ENCODE peak calls at places on chromosomes 6 and 20, in six cellular contexts. Y is thoracic aorta, N is mesothelial cell of epicardium, V is AG04449, Z is mammary epithelial cell, U is brain microvascular endothelial cell. E is an unnamed sample.

GRCh38 chr20:43915209-43916072 is 789 bp downstream of the TOX2 start:
- DNase-seq in N (no peak), U (no peak), Z (no peak), V (no peak), Y (no peak), E (no peak)

GRCh38 chr20:14775778-14776177 is 438.4 kb upstream of the FLRT3 start:
- DNase-seq in V (peak), N (no peak), Y (no peak), Z (peak), U (peak), E (peak)

GRCh38 chr6:143283887-143284640 is 166.4 kb downstream of the ADAT2 start:
- DNase-seq in Y (no peak), N (no peak), Z (no peak), U (no peak), V (no peak), E (peak)

GRCh38 chr6:89297695-89298351 is 17.3 kb downstream of the GABRR2 start:
- DNase-seq in Y (peak), Z (peak), V (peak), U (peak), N (no peak), E (peak)

GRCh38 chr6:6771964-6772363 is 183.4 kb downstream of the LY86 start:
- DNase-seq in U (no peak), Z (no peak), N (no peak), V (no peak), Y (no peak), E (no peak)

GRCh38 chr6:18362058-18362561 is 25.0 kb upstream of the RNF144B start:
- DNase-seq in V (peak), U (peak), Z (peak), Y (no peak), N (no peak), E (peak)

GRCh38 chr20:38109657-38110524 is 55.2 kb downstream of the TGM2 start:
- DNase-seq in V (peak), Z (peak), Y (peak), N (no peak), U (peak), E (peak)

GRCh38 chr20:34075647-34076046 is 36.4 kb downstream of the EIF2S2 start:
- DNase-seq in U (no peak), Y (no peak), Z (no peak), N (no peak), V (no peak), E (no peak)

GRCh38 chr6:132133734-132134490 is 182.7 kb upstream of the CCN2 start:
- DNase-seq in U (peak), V (no peak), Z (no peak), Y (no peak), N (no peak), E (no peak)

GRCh38 chr6:100435299-100435698 is 29.4 kb downstream of the SIM1 start:
- DNase-seq in U (no peak), Z (peak), V (no peak), Y (no peak), N (no peak), E (no peak)

GRCh38 chr6:84764332-84765049 is at the start of gene TBX18:
- DNase-seq in N (peak), U (peak), Y (peak), Z (peak), V (peak), E (peak)

GRCh38 chr20:57570145-57570850 is 9.4 kb downstream of the PCK1 start:
- DNase-seq in Y (no peak), N (no peak), V (no peak), Z (no peak), U (no peak), E (no peak)

GRCh38 chr6:40586800-40587201 is 363 bp downstream of the LRFN2 start:
- DNase-seq in N (no peak), V (no peak), U (no peak), Z (no peak), Y (no peak), E (no peak)

GRCh38 chr20:35514371-35514960 is 15.0 kb downstream of the C20orf173 start:
- DNase-seq in N (no peak), V (no peak), U (no peak), Y (no peak), Z (no peak), E (no peak)

GRCh38 chr20:35004051-35004725 is 48.5 kb downstream of the MYH7B start:
- DNase-seq in U (no peak), V (no peak), N (no peak), Y (no peak), Z (no peak), E (no peak)

GRCh38 chr6:12403946-12404647 is 113.9 kb downstream of the EDN1 start:
- DNase-seq in U (no peak), Z (no peak), Y (no peak), N (no peak), V (no peak), E (no peak)

GRCh38 chr6:25166955-25167753 is 112.0 kb upstream of the CARMIL1 start:
- DNase-seq in N (no peak), Z (no peak), Y (no peak), U (no peak), V (no peak), E (no peak)

GRCh38 chr6:157613011-157613522 is 210.0 kb upstream of the SNX9 start:
- DNase-seq in Y (no peak), Z (peak), U (peak), N (no peak), V (peak), E (peak)

GRCh38 chr20:25023316-25023715 is 30.8 kb upstream of the APMAP start:
- DNase-seq in Y (no peak), U (no peak), V (no peak), Z (no peak), N (no peak), E (no peak)

GRCh38 chr6:128098000-128098581 is 197.2 kb upstream of the THEMIS start:
- DNase-seq in N (no peak), Y (no peak), U (no peak), Z (peak), V (no peak), E (no peak)

GRCh38 chr6:42333622-42334021 is 116.0 kb upstream of the MRPS10 start:
- DNase-seq in U (no peak), Y (no peak), V (no peak), Z (no peak), N (no peak), E (no peak)

GRCh38 chr6:150560004-150560883 is 39.4 kb upstream of the PLEKHG1 start:
- DNase-seq in V (no peak), Y (no peak), N (no peak), Z (peak), U (no peak), E (no peak)

GRCh38 chr6:110329729-110330436 is 28.3 kb downstream of the METTL24 start:
- DNase-seq in U (peak), Z (peak), V (no peak), Y (no peak), N (no peak), E (no peak)

GRCh38 chr6:109687271-109687721 is 3.7 kb downstream of the AK9 start:
- DNase-seq in Z (peak), V (peak), N (no peak), Y (no peak), U (peak), E (peak)

GRCh38 chr6:85402071-85402470 is 47.8 kb upstream of the NT5E start:
- DNase-seq in N (no peak), Z (no peak), V (no peak), U (no peak), Y (no peak), E (no peak)

GRCh38 chr20:32581839-32582658 is 3.1 kb downstream of the NOL4L start:
- DNase-seq in V (no peak), Z (no peak), Y (no peak), N (no peak), U (no peak), E (no peak)

GRCh38 chr20:32580194-32580593 is 4.9 kb downstream of the NOL4L start:
- DNase-seq in N (no peak), V (no peak), U (no peak), Y (no peak), Z (no peak), E (no peak)

GRCh38 chr20:32580608-32580969 is 4.5 kb downstream of the NOL4L start:
- DNase-seq in V (no peak), Z (no peak), N (no peak), Y (no peak), U (no peak), E (no peak)

GRCh38 chr20:32582659-32583580 is 2.2 kb downstream of the NOL4L start:
- DNase-seq in U (no peak), Y (no peak), Z (no peak), N (peak), V (no peak), E (no peak)

GRCh38 chr20:32580970-32581838 is 3.9 kb downstream of the NOL4L start:
- DNase-seq in V (no peak), Z (no peak), N (no peak), Y (no peak), U (no peak), E (no peak)
- TF ChIP-seq CTCF in V (no peak), Z (no peak), N (no peak), Y (no peak), U (no peak), E (no peak)

GRCh38 chr6:161748535-161749386 is 474.9 kb upstream of the AGPAT4 start:
- DNase-seq in Y (no peak), V (no peak), U (peak), N (no peak), Z (no peak), E (no peak)
- TF ChIP-seq CTCF in Y (no peak), V (no peak), U (peak), N (peak), Z (peak), E (peak)

GRCh38 chr6:169521825-169522224 is 180.0 kb downstream of the WDR27 start:
- DNase-seq in U (no peak), Z (no peak), N (no peak), V (no peak), Y (no peak), E (no peak)

GRCh38 chr6:169520104-169520503 is 181.7 kb downstream of the WDR27 start:
- DNase-seq in Y (no peak), N (no peak), U (peak), V (no peak), Z (no peak), E (peak)
- TF ChIP-seq CTCF in Y (peak), N (no peak), U (peak), V (peak), Z (peak), E (peak)

GRCh38 chr6:154289818-154290508 is 66.6 kb downstream of the IPCEF1 start:
- DNase-seq in Y (no peak), Z (no peak), V (no peak), U (no peak), N (no peak), E (no peak)

GRCh38 chr6:154284313-154284853 is 72.2 kb downstream of the IPCEF1 start:
- DNase-seq in Y (no peak), U (no peak), Z (no peak), V (no peak), N (no peak), E (no peak)
- TF ChIP-seq CTCF in Y (no peak), U (no peak), Z (no peak), V (no peak), N (no peak), E (no peak)

GRCh38 chr6:28218312-28219248 is 6.5 kb upstream of the ZSCAN9 start:
- DNase-seq in Z (peak), U (peak), V (no peak), N (peak), Y (no peak), E (no peak)

GRCh38 chr6:28224131-28225055 is 682 bp upstream of the ZSCAN9 start:
- DNase-seq in V (no peak), N (no peak), Y (no peak), U (no peak), Z (no peak), E (no peak)

GRCh38 chr6:28217890-28218289 is 7.2 kb upstream of the ZSCAN9 start:
- DNase-seq in V (no peak), N (no peak), U (no peak), Y (no peak), Z (no peak), E (no peak)

GRCh38 chr6:28225056-28225834 is at the start of gene ZSCAN9:
- DNase-seq in Y (peak), V (peak), U (peak), N (peak), Z (peak), E (peak)

DNA sequence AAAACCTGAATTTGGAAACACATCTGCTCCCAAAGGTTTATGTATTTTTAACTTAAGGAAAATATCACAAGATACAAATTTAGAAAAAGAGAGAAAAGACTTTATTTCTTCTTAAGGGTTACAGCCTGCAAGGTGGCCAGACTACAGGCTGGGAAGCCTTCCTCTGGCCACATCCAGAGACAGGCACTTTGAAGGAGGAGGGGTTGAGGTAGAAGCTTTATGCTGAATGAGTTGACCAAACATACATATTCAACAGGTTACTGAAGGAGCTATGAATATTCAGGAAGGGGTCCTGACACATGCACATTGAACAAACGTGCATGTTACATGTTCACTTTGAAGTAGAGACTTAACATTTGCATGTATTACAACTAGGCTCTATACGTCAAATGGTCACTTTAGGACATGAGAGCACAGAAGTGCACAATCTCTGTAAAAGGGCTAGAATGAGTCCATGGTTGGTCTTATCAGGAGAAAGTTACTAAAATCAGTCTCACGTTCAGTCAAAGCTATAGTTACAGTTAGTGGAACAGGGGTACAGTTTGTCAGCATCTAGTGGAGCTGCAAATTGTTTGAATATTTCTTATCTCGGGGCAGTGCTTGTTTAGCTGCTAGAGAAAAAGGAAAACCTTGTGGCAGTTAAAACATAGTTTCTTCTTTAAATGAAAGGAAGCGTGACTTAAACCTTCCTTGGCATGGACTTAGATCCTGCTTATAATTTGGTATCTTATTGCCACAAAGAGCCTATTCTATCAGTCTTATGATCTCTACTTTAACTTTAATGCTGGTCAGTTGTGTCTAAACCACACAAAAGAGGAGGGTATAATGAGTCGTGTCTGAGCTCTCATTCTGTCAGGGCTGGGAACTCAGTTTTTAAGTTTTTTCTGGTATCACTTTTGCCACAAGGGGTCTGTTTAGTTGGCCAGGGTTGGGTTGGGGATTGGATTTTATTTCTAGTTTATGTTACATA is 4.6 kb upstream of the ZSCAN9 start:
- DNase-seq in N (no peak), Y (no peak), Z (no peak), U (no peak), V (no peak), E (no peak)
- TF ChIP-seq CTCF in N (no peak), Y (no peak), Z (no peak), U (no peak), V (no peak), E (no peak)

GRCh38 chr20:63052571-63053429 is 46.0 kb upstream of the BHLHE23 start:
- DNase-seq in U (no peak), Z (no peak), N (no peak), V (no peak), Y (no peak), E (no peak)
- TF ChIP-seq CTCF in U (no peak), Z (no peak), N (no peak), V (no peak), Y (no peak), E (no peak)

DNA sequence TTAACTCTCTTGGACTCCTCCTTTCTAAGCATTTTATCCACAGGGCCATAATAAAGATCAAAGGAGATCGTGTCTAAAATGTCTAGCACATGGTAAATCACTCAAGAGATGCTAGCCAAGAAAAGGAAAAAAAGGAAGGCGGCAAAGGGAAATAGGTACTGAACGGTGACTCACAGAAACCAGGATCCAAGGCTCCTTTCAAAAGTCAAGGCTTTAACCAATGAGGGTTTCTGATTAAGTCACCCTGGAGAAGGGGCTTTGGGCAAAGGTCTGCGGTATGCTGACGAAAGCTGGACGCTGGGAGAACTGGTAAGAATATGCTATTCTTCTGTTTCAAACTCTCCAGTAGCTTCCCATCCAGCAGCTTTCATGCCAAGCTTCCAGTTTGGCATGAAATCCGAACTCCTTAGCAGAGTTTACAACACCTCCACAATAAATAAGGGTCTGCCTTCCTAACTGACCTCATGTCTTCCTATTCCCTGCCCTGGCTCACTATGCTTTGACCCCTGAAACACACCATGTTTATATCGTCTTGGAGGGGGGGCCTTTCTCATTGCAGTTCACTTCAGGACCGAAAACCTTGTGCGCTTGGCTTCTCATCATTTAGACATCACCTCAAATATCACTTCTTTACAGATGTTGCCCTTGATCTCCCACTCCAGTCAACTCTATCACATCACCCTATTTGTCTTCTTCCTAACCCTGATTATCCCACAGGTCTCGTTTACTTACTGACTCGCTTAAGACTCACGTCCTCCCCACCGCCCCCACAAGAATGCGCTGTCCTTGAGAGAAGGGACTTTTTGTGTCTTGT is 908 bp downstream of the TOMM34 start:
- DNase-seq in U (peak), N (no peak), V (peak), Z (peak), Y (peak), E (no peak)
- TF ChIP-seq CTCF in U (peak), N (no peak), V (no peak), Z (no peak), Y (no peak), E (no peak)

GRCh38 chr20:1830240-1830639 is 65.0 kb upstream of the SIRPA start:
- DNase-seq in V (peak), U (peak), Y (peak), N (no peak), Z (peak), E (peak)

GRCh38 chr20:1828786-1829131 is 66.4 kb upstream of the SIRPA start:
- DNase-seq in U (no peak), Y (no peak), Z (no peak), N (no peak), V (no peak), E (no peak)

GRCh38 chr20:1827974-1828785 is 67.0 kb upstream of the SIRPA start:
- DNase-seq in Y (no peak), N (no peak), U (no peak), V (no peak), Z (peak), E (no peak)

GRCh38 chr20:1827510-1827973 is 67.7 kb upstream of the SIRPA start:
- DNase-seq in Z (no peak), Y (no peak), V (no peak), U (no peak), N (no peak), E (no peak)

DNA sequence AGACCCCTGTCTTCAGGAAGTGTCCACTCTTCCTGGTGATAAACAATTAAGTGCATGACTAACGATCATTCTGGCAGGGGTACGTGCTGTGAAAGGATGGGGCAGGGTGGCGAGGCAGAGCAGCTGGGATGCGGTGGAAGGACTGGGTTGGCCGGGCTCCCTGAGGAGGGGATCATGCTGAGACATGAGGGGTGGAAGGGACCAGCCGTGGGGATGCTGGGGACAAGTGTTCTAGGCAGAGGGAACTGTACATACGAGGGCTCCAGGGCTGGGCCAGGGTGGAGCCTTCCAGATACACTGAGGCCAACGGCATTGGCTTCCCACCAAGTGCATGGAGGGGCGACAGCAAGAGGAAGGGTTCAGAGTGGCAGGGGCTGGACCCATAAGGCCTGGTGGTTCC is 65.7 kb upstream of the SIRPA start:
- DNase-seq in U (no peak), N (no peak), V (no peak), Y (no peak), Z (no peak), E (no peak)
- TF ChIP-seq CTCF in U (no peak), N (no peak), V (no peak), Y (no peak), Z (no peak), E (no peak)

DNA sequence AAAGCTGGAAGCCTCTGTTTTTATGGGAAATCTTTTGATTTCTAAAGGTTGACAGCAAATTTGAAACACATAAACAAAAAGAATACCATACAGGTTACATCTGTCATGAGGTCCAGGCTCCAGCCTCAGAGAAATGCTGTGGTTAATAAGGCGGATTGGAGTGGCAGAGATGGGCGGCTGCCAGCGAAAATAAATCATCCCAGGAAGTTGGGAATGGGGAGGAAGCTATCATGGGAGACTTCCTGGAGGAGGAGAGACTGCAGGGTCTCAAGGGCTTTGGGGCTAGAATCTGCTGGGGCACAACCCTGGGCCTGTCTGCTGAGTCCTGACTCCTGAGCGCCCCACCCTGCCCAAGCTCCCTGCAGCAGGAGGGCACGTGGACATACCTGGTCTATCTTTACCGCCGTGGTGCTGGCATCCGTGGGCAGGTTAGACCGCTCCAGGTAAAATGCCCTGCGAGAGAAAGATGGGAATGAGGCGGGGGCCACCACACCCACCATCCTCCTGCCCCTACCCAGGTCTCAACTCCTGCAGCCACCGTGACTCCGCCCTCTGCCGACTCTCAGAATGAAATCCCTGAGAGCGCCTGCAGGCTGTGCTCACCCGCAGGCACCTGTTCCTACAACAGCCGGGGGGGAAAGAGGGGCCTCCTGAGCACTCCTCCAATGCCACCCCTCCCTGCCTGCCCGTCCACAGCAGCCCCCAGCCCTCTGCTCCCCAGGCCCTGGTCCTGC is 197.3 kb downstream of the PREX1 start:
- DNase-seq in Y (no peak), U (no peak), N (no peak), Z (no peak), V (no peak), E (no peak)
- TF ChIP-seq CTCF in Y (no peak), U (no peak), N (no peak), Z (no peak), V (no peak), E (no peak)

E was measured in AG09309.